ENCODE peak calls at places on chromosome 22, in eight cellular contexts. O is H54, G is IMR-90, W is A549, Y is tibial nerve, P is uterus, J is adrenal gland, U is testis. L is an unnamed sample.

GRCh38 chr22:44532466-44533025 is 34.5 kb upstream of the RTL6 start:
- DNase-seq in O (no peak), G (no peak), W (no peak), Y (no peak), P (no peak), J (no peak), U (no peak), L (no peak)

GRCh38 chr22:38246046-38246658 is 26.7 kb downstream of the TMEM184B start:
- DNase-seq in O (no peak), G (no peak), W (no peak), Y (no peak), P (no peak), J (no peak), U (no peak), L (no peak)

GRCh38 chr22:32583921-32584335 is 109.3 kb downstream of the FBXO7 start:
- DNase-seq in O (no peak), G (peak; percentile 40), W (peak; percentile 52), Y (no peak), P (no peak), J (no peak), U (no peak), L (no peak)

GRCh38 chr22:29011868-29012428 is 49.7 kb downstream of the C22orf31 start:
- DNase-seq in O (no peak), G (no peak), W (no peak), Y (no peak), P (no peak), J (no peak), U (no peak), L (no peak)

GRCh38 chr22:48432721-48433518 is 1394.8 kb downstream of the BRD1 start:
- DNase-seq in O (no peak), G (no peak), W (peak; percentile 10), Y (no peak), P (no peak), J (no peak), U (no peak), L (peak; percentile 34)

GRCh38 chr22:25404556-25404922 is 159.9 kb upstream of the GRK3 start:
- DNase-seq in O (no peak), G (no peak), W (no peak), Y (no peak), P (no peak), J (no peak), U (no peak), L (peak; percentile 74)

GRCh38 chr22:26708256-26709009 is 51.0 kb downstream of the MIAT start:
- DNase-seq in O (no peak), G (no peak), W (no peak), Y (no peak), P (no peak), J (no peak), U (no peak), L (no peak)

GRCh38 chr22:24417901-24418641 is 9.3 kb upstream of the ADORA2A start:
- DNase-seq in O (no peak), G (peak; percentile 46), W (no peak), Y (no peak), P (no peak), J (no peak), U (no peak), L (no peak)

GRCh38 chr22:45671051-45671782 is 417 bp upstream of the ATXN10 start:
- DNase-seq in O (no peak), G (no peak), W (no peak), Y (no peak), P (no peak), J (peak; percentile 62), U (peak; percentile 47), L (no peak)

GRCh38 chr22:42865536-42865935 is 8.5 kb upstream of the ARFGAP3 start:
- DNase-seq in O (no peak), G (no peak), W (no peak), Y (no peak), P (no peak), J (no peak), U (no peak), L (no peak)

GRCh38 chr22:26975865-26976264 is 318.5 kb downstream of the MIAT start:
- DNase-seq in O (no peak), G (no peak), W (no peak), Y (no peak), P (no peak), J (no peak), U (no peak), L (no peak)

GRCh38 chr22:31139866-31140716 is at the start of gene PLA2G3:
- DNase-seq in O (no peak), G (peak; percentile 60), W (no peak), Y (no peak), P (no peak), J (no peak), U (no peak), L (no peak)
- TF ChIP-seq POLR2A in O (no peak), G (no peak), W (no peak), Y (no peak), P (no peak), J (no peak), U (no peak), L (no peak)

GRCh38 chr22:49971232-49972162 is 10.9 kb downstream of the PIM3 start:
- DNase-seq in O (peak; percentile 65), G (no peak), W (peak; percentile 84), Y (peak; percentile 69), P (peak; percentile 92), J (peak; percentile 90), U (peak; percentile 84), L (peak; percentile 88)
- TF ChIP-seq POLR2A in O (no peak), G (peak; percentile 65), W (peak; percentile 25), Y (peak; percentile 14), P (no peak), J (no peak), U (no peak), L (no peak)

GRCh38 chr22:17783773-17784480 is 9.7 kb upstream of the BID start:
- DNase-seq in O (no peak), G (no peak), W (no peak), Y (no peak), P (no peak), J (no peak), U (no peak), L (no peak)

GRCh38 chr22:17782158-17782557 is 7.9 kb upstream of the BID start:
- DNase-seq in O (no peak), G (no peak), W (no peak), Y (no peak), P (no peak), J (no peak), U (no peak), L (no peak)

GRCh38 chr22:17783317-17783716 is 9.0 kb upstream of the BID start:
- DNase-seq in O (no peak), G (no peak), W (no peak), Y (no peak), P (no peak), J (no peak), U (no peak), L (no peak)

GRCh38 chr22:17781319-17782031 is 7.2 kb upstream of the BID start:
- DNase-seq in O (peak; percentile 78), G (peak; percentile 94), W (peak; percentile 61), Y (no peak), P (no peak), J (peak; percentile 60), U (no peak), L (no peak)

GRCh38 chr22:17782621-17783020 is 8.4 kb upstream of the BID start:
- DNase-seq in O (no peak), G (no peak), W (no peak), Y (no peak), P (no peak), J (no peak), U (no peak), L (no peak)
- TF ChIP-seq POLR2A in O (no peak), G (no peak), W (no peak), Y (no peak), P (no peak), J (no peak), U (no peak), L (no peak)

GRCh38 chr22:36331912-36332622 is 55.7 kb downstream of the MYH9 start:
- DNase-seq in O (no peak), G (peak; percentile 49), W (no peak), Y (peak; percentile 58), P (peak; percentile 81), J (peak; percentile 61), U (peak; percentile 70), L (no peak)
- TF ChIP-seq POLR2A in O (no peak), G (no peak), W (no peak), Y (no peak), P (no peak), J (no peak), U (no peak), L (no peak)

GRCh38 chr22:36351921-36352774 is 35.6 kb downstream of the MYH9 start:
- DNase-seq in O (no peak), G (no peak), W (peak; percentile 59), Y (no peak), P (no peak), J (no peak), U (no peak), L (no peak)
- TF ChIP-seq POLR2A in O (no peak), G (no peak), W (peak; percentile 21), Y (no peak), P (peak; percentile 18), J (no peak), U (no peak), L (no peak)

DNA sequence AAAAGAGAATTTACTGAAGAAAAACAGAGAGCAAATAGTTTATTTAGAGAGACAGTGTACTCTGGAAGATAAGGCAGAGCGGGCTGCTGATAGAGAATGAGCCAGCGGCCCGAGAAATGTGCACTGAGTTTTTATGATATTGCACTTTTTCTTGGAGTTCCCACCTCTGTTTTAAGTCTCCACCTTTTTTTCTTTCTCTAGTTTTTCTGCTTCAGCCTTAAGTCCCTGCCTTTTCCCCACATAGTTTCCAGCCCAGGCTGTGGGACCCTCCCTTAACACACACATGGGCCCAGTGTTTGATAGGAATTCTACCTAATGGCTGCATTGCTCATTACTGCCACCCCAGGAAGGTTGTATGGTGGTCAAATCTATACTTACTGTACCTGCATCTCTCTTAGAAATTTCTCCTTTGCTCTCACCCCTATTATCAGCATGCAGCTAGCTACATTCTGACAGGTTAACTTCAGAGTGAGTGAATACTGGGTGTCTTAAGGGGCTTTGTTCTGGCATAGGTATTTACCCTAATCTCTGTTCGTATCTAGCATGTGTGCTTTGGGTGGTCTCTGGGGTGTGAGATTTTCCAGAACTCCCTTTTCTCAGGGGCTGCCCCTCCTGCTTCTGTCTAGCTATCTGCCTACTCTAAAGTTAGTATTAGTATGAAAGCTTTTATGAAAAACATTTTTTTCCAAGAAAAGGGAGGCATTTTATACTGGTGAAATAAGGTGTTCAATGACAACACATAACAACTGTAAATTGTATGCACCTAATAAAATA is 127.3 kb upstream of the TOP3B start:
- DNase-seq in O (no peak), G (no peak), W (no peak), Y (no peak), P (no peak), J (no peak), U (no peak), L (no peak)
- TF ChIP-seq POLR2A in O (no peak), G (no peak), W (no peak), Y (no peak), P (no peak), J (no peak), U (no peak), L (no peak)

L was measured in suprapubic skin.